ENCODE peak calls at places on chromosomes 7 and 10, in eight cellular contexts. E, L, O, B, F, R, V and T are unnamed samples.

GRCh38 chr10:47050618-47051455 is 139.6 kb downstream of the PTPN20 start:
- DNase-seq in F (no peak), B (no peak), R (peak), O (peak), V (no peak), L (no peak), E (no peak), T (no peak)

GRCh38 chr7:134724606-134725005 is 54.8 kb upstream of the CALD1 start:
- DNase-seq in E (no peak), O (peak), L (no peak), F (peak), V (no peak), R (peak), B (no peak), T (peak)

GRCh38 chr7:90455163-90456030 is 14.0 kb upstream of the PTTG1IP2 start:
- DNase-seq in L (no peak), R (peak), E (no peak), F (peak), B (peak), V (peak), O (no peak), T (peak)

GRCh38 chr10:79262131-79262530 is 85.1 kb upstream of the PPIF start:
- DNase-seq in R (no peak), F (no peak), B (no peak), O (no peak), L (no peak), V (no peak), E (no peak), T (no peak)

GRCh38 chr10:47190301-47190700 is 109.7 kb upstream of the GDF10 start:
- DNase-seq in L (no peak), V (no peak), O (no peak), F (no peak), B (no peak), R (no peak), E (no peak), T (no peak)

GRCh38 chr10:33240931-33241330 is 93.5 kb downstream of the NRP1 start:
- DNase-seq in V (no peak), F (no peak), O (no peak), B (no peak), L (no peak), E (no peak), R (no peak), T (no peak)

GRCh38 chr7:32941181-32941995 is 15.9 kb upstream of the FKBP9 start:
- DNase-seq in R (no peak), O (peak), B (no peak), F (no peak), L (no peak), V (no peak), E (no peak), T (no peak)

GRCh38 chr7:111026806-111027205 is 64.1 kb upstream of the LRRN3 start:
- DNase-seq in B (no peak), F (no peak), L (no peak), R (no peak), V (no peak), O (no peak), E (no peak), T (no peak)

GRCh38 chr10:82190432-82191260 is 315.7 kb downstream of the NRG3 start:
- DNase-seq in E (no peak), F (no peak), O (no peak), B (no peak), L (no peak), R (no peak), V (no peak), T (no peak)

GRCh38 chr7:140610204-140611165 is 30.1 kb downstream of the DENND2A start:
- DNase-seq in L (no peak), F (no peak), V (no peak), R (no peak), B (no peak), O (no peak), E (no peak), T (no peak)

GRCh38 chr7:113805976-113806375 is 112.8 kb downstream of the PPP1R3A start:
- DNase-seq in B (no peak), E (no peak), O (no peak), R (no peak), F (no peak), V (no peak), L (no peak), T (no peak)

GRCh38 chr10:109953745-109954144 is 30.4 kb upstream of the XPNPEP1 start:
- DNase-seq in L (no peak), E (no peak), V (no peak), B (no peak), O (no peak), R (no peak), F (no peak), T (no peak)

GRCh38 chr10:72334196-72334831 is 20.4 kb downstream of the DNAJB12 start:
- DNase-seq in R (no peak), F (no peak), E (peak), L (no peak), B (no peak), V (no peak), O (peak), T (no peak)

GRCh38 chr7:151740180-151740845 is 136.6 kb downstream of the PRKAG2 start:
- DNase-seq in O (no peak), E (no peak), L (no peak), F (no peak), B (no peak), V (no peak), R (no peak), T (no peak)

GRCh38 chr7:5429857-5430611 is 6.4 kb upstream of the TNRC18 start:
- DNase-seq in E (peak), V (no peak), L (no peak), O (no peak), R (peak), F (no peak), B (no peak), T (no peak)

GRCh38 chr7:150992833-150993302 is 2.1 kb downstream of the NOS3 start:
- DNase-seq in F (peak), O (peak), B (no peak), E (peak), R (peak), V (no peak), L (no peak), T (peak)